ENCODE peak calls at places on chromosomes 2 and 18, in ten cellular contexts. H, T, E, L, D, M, F, Z, G and I are unnamed samples.

GRCh38 chr18:46161721-46162421 is 57.7 kb downstream of the HAUS1 start:
- DNase-seq in H (no peak), T (no peak), E (no peak), L (no peak), D (no peak), M (no peak), F (no peak), Z (no peak), G (no peak), I (no peak)

GRCh38 chr18:45328271-45328670 is 287.0 kb upstream of the SLC14A2 start:
- DNase-seq in H (no peak), T (no peak), E (no peak), L (no peak), D (no peak), M (no peak), F (no peak), Z (no peak), G (no peak), I (no peak)

GRCh38 chr2:155162494-155162893 is 464.0 kb downstream of the KCNJ3 start:
- DNase-seq in H (no peak), T (no peak), E (no peak), L (no peak), D (no peak), M (no peak), F (no peak), Z (no peak), G (no peak), I (no peak)

GRCh38 chr2:1223791-1224190 is 189.5 kb upstream of the TPO start:
- DNase-seq in H (no peak), T (no peak), E (no peak), L (no peak), D (no peak), M (no peak), F (no peak), Z (no peak), G (no peak), I (no peak)

GRCh38 chr2:42979416-42979869 is 187.1 kb upstream of the HAAO start:
- DNase-seq in H (no peak), T (no peak), E (no peak), L (peak), D (no peak), M (no peak), F (no peak), Z (no peak), G (no peak), I (no peak)

GRCh38 chr2:178205853-178206516 is 11.7 kb downstream of the OSBPL6 start:
- DNase-seq in H (no peak), T (peak), E (no peak), L (no peak), D (peak), M (peak), F (no peak), Z (no peak), G (peak), I (peak)

GRCh38 chr2:15704788-15705115 is 113.1 kb downstream of the DDX1 start:
- DNase-seq in H (no peak), T (no peak), E (no peak), L (no peak), D (no peak), M (no peak), F (no peak), Z (no peak), G (no peak), I (no peak)

GRCh38 chr18:63119647-63120046 is 199.9 kb downstream of the BCL2 start:
- DNase-seq in H (no peak), T (peak), E (peak), L (peak), D (peak), M (peak), F (peak), Z (no peak), G (no peak), I (peak)

GRCh38 chr18:8339958-8340357 is 269.3 kb upstream of the RAB12 start:
- DNase-seq in H (no peak), T (no peak), E (no peak), L (no peak), D (no peak), M (no peak), F (no peak), Z (no peak), G (no peak), I (no peak)

GRCh38 chr2:170446078-170446477 is 268.1 kb downstream of the MYO3B start:
- DNase-seq in H (no peak), T (no peak), E (peak), L (peak), D (no peak), M (no peak), F (no peak), Z (peak), G (no peak), I (no peak)

GRCh38 chr2:95759481-95760246 is 167.9 kb downstream of the TRIM43 start:
- DNase-seq in H (no peak), T (no peak), E (no peak), L (no peak), D (no peak), M (no peak), F (no peak), Z (peak), G (no peak), I (no peak)

GRCh38 chr2:173400760-173401159 is 46.1 kb downstream of the CDCA7 start:
- DNase-seq in H (no peak), T (no peak), E (peak), L (peak), D (no peak), M (peak), F (no peak), Z (no peak), G (no peak), I (no peak)

GRCh38 chr2:68762112-68762511 is 27.5 kb downstream of the ARHGAP25 start:
- DNase-seq in H (no peak), T (no peak), E (no peak), L (no peak), D (no peak), M (no peak), F (no peak), Z (no peak), G (no peak), I (no peak)

GRCh38 chr18:24190590-24190989 is 51.7 kb downstream of the CABYR start:
- DNase-seq in H (no peak), T (no peak), E (no peak), L (no peak), D (no peak), M (no peak), F (no peak), Z (no peak), G (peak), I (no peak)

GRCh38 chr2:42924436-42924897 is 132.1 kb upstream of the HAAO start:
- DNase-seq in H (no peak), T (no peak), E (no peak), L (no peak), D (no peak), M (no peak), F (no peak), Z (no peak), G (peak), I (no peak)

GRCh38 chr18:25685088-25685487 is 333.1 kb upstream of the ZNF521 start:
- DNase-seq in H (no peak), T (no peak), E (no peak), L (no peak), D (no peak), M (no peak), F (no peak), Z (no peak), G (no peak), I (no peak)

GRCh38 chr2:142588269-142588668 is 289.2 kb upstream of the KYNU start:
- DNase-seq in H (no peak), T (no peak), E (no peak), L (no peak), D (no peak), M (no peak), F (no peak), Z (no peak), G (no peak), I (no peak)

GRCh38 chr2:64807417-64807816 is 153.7 kb upstream of the SERTAD2 start:
- DNase-seq in H (peak), T (peak), E (peak), L (no peak), D (peak), M (peak), F (no peak), Z (peak), G (peak), I (peak)

GRCh38 chr2:15666776-15667578 is 75.3 kb downstream of the DDX1 start:
- DNase-seq in H (no peak), T (no peak), E (no peak), L (no peak), D (no peak), M (no peak), F (no peak), Z (no peak), G (peak), I (no peak)

GRCh38 chr18:26863921-26864497 is 1.5 kb downstream of the AQP4 start:
- DNase-seq in H (no peak), T (no peak), E (no peak), L (no peak), D (no peak), M (no peak), F (no peak), Z (no peak), G (no peak), I (no peak)

GRCh38 chr2:15673919-15674636 is 82.4 kb downstream of the DDX1 start:
- DNase-seq in H (no peak), T (peak), E (peak), L (peak), D (peak), M (peak), F (no peak), Z (peak), G (no peak), I (no peak)

GRCh38 chr2:105977212-105977611 is 216.9 kb downstream of the UXS1 start:
- DNase-seq in H (no peak), T (peak), E (peak), L (peak), D (peak), M (peak), F (no peak), Z (peak), G (peak), I (peak)

GRCh38 chr2:9388102-9388735 is 35.1 kb downstream of the ITGB1BP1 start:
- DNase-seq in H (no peak), T (no peak), E (no peak), L (peak), D (no peak), M (no peak), F (no peak), Z (no peak), G (no peak), I (peak)

GRCh38 chr2:145158051-145158586 is 638.2 kb upstream of the ZEB2 start:
- DNase-seq in H (no peak), T (peak), E (no peak), L (no peak), D (peak), M (peak), F (no peak), Z (no peak), G (peak), I (peak)

GRCh38 chr2:37816036-37816435 is 109.1 kb upstream of the RMDN2 start:
- DNase-seq in H (no peak), T (no peak), E (no peak), L (no peak), D (no peak), M (no peak), F (no peak), Z (peak), G (no peak), I (no peak)

GRCh38 chr2:112481528-112482228 is at the start of gene TTL:
- DNase-seq in H (peak), T (peak), E (no peak), L (peak), D (peak), M (peak), F (peak), Z (peak), G (peak), I (peak)

GRCh38 chr2:24410976-24411375 is 50.6 kb upstream of the ITSN2 start:
- DNase-seq in H (no peak), T (no peak), E (no peak), L (no peak), D (no peak), M (no peak), F (no peak), Z (no peak), G (no peak), I (no peak)

DNA sequence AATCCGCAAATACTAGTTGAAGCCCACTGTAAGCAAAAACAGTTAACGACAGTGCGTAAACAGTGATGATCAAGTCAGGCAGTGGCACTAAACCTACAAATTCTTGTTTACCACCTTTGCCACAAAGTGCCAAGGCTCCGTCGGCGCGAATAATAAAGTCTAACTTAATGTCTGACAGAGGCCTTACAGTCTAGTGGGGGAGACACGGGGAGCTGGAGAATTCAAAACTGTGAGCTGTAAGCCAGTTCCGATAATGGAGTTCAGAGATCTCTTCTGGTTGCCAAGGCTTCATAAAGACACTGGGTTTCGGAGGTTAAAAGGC is 284 bp upstream of the EXOC6B start:
- DNase-seq in H (no peak), T (no peak), E (no peak), L (no peak), D (no peak), M (no peak), F (no peak), Z (no peak), G (no peak), I (no peak)
- H2AFZ ChIP-seq in H (peak), T (peak), E (peak), L (no peak), D (no peak), M (peak), F (peak), Z (no peak), G (no peak), I (no peak)

GRCh38 chr2:72114693-72115051 is 33.0 kb downstream of the CYP26B1 start:
- DNase-seq in H (no peak), T (no peak), E (no peak), L (no peak), D (no peak), M (peak), F (no peak), Z (no peak), G (no peak), I (peak)

GRCh38 chr2:72116081-72116533 is 31.6 kb downstream of the CYP26B1 start:
- DNase-seq in H (no peak), T (no peak), E (no peak), L (no peak), D (no peak), M (peak), F (peak), Z (no peak), G (no peak), I (peak)

GRCh38 chr2:72113847-72114692 is 33.6 kb downstream of the CYP26B1 start:
- DNase-seq in H (no peak), T (no peak), E (no peak), L (no peak), D (no peak), M (no peak), F (no peak), Z (no peak), G (no peak), I (no peak)

GRCh38 chr2:72117029-72117428 is 30.6 kb downstream of the CYP26B1 start:
- DNase-seq in H (no peak), T (no peak), E (no peak), L (no peak), D (no peak), M (no peak), F (no peak), Z (no peak), G (no peak), I (no peak)

DNA sequence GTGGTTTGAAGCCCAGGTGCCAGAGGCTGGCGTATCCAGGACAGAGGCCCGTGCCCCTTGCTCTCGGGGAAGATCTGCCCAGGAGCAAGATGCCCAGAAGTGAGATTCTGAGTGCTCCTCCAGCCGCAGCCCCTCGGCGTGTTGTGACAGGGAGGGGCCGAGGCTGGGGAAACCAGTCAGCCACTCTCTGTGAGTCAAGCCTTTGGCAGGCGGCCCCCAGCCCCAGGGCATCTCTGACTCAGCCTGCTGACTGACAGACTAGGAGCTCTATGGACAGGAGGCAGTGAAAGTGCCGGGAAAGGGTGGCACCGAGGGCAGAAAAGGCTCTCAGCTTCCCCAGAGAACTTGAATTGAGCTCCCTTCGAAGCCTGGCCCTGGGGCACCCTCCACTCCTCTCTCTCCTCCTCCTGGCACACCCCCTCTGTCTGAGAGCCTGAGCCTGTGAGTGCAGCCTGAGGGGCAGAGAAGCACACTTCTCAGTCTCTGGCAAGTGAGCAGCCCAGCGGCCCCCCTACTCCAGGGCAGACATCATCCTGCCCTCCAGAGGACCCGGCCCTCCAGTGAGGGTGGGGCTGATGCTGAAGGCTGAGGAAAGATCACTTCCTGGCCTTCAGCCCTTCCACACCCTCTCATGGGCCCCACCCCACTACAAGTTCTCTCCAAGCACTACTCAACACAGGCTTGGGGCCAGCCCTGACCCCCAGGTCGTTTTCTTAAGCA is 32.1 kb downstream of the CYP26B1 start:
- DNase-seq in H (no peak), T (peak), E (peak), L (no peak), D (peak), M (peak), F (peak), Z (peak), G (peak), I (peak)
- H2AFZ ChIP-seq in H (no peak), T (peak), E (peak), L (no peak), D (no peak), M (peak), F (no peak), Z (peak), G (peak), I (peak)

GRCh38 chr2:122669627-122670026 is 914.2 kb downstream of the TSN start:
- DNase-seq in H (no peak), T (no peak), E (no peak), L (no peak), D (no peak), M (no peak), F (no peak), Z (peak), G (no peak), I (no peak)

GRCh38 chr2:122660786-122661634 is 905.6 kb downstream of the TSN start:
- DNase-seq in H (no peak), T (no peak), E (no peak), L (no peak), D (no peak), M (no peak), F (peak), Z (no peak), G (peak), I (no peak)

GRCh38 chr2:122663737-122664136 is 908.3 kb downstream of the TSN start:
- DNase-seq in H (no peak), T (no peak), E (no peak), L (no peak), D (no peak), M (no peak), F (no peak), Z (no peak), G (no peak), I (no peak)
- H2AFZ ChIP-seq in H (no peak), T (no peak), E (no peak), L (no peak), D (no peak), M (no peak), F (no peak), Z (no peak), G (no peak), I (no peak)

GRCh38 chr2:47741101-47741500 is 41.8 kb upstream of the MSH6 start:
- DNase-seq in H (no peak), T (no peak), E (no peak), L (no peak), D (no peak), M (no peak), F (no peak), Z (peak), G (no peak), I (no peak)

GRCh38 chr2:47747878-47748277 is 35.1 kb upstream of the MSH6 start:
- DNase-seq in H (no peak), T (no peak), E (no peak), L (no peak), D (no peak), M (no peak), F (no peak), Z (no peak), G (no peak), I (no peak)

GRCh38 chr2:47738331-47738730 is 44.6 kb upstream of the MSH6 start:
- DNase-seq in H (no peak), T (no peak), E (no peak), L (no peak), D (no peak), M (no peak), F (no peak), Z (no peak), G (no peak), I (no peak)

GRCh38 chr2:47741637-47742036 is 41.3 kb upstream of the MSH6 start:
- DNase-seq in H (no peak), T (no peak), E (no peak), L (no peak), D (no peak), M (no peak), F (no peak), Z (no peak), G (no peak), I (no peak)

DNA sequence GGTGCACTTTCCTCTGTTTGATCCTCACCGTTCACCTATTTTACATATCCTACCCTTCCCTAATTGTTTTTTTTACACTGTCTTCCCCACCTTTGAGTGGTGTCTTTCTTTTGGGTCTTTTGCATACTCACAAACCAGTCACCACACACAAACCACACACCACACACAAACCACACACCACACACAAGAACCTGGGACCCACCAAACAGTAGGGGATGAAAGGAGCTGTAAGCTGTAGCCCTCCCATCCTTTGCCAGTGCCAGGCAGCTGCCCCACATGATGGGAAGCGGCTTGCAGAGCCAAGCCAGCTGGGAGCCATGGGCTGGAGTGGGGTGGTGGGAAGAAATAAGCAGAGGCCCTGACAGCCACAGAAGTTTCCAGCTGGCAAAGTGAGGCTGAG is 38.9 kb upstream of the MSH6 start:
- DNase-seq in H (no peak), T (no peak), E (no peak), L (no peak), D (no peak), M (no peak), F (no peak), Z (no peak), G (no peak), I (no peak)
- H2AFZ ChIP-seq in H (no peak), T (no peak), E (no peak), L (no peak), D (no peak), M (no peak), F (no peak), Z (no peak), G (no peak), I (no peak)

GRCh38 chr2:85327757-85328617 is at the start of gene TGOLN2:
- DNase-seq in H (peak), T (peak), E (peak), L (peak), D (peak), M (peak), F (peak), Z (peak), G (peak), I (peak)

GRCh38 chr2:85326946-85327756 is 638 bp downstream of the TGOLN2 start:
- DNase-seq in H (peak), T (peak), E (no peak), L (no peak), D (peak), M (peak), F (peak), Z (no peak), G (peak), I (no peak)

GRCh38 chr2:85324639-85325465 is 2.9 kb downstream of the TGOLN2 start:
- DNase-seq in H (no peak), T (peak), E (no peak), L (peak), D (peak), M (peak), F (no peak), Z (peak), G (peak), I (no peak)

GRCh38 chr2:85325466-85325811 is 2.4 kb downstream of the TGOLN2 start:
- DNase-seq in H (no peak), T (no peak), E (no peak), L (no peak), D (no peak), M (no peak), F (no peak), Z (no peak), G (no peak), I (no peak)

GRCh38 chr2:85326406-85326945 is 1.3 kb downstream of the TGOLN2 start:
- DNase-seq in H (peak), T (peak), E (no peak), L (peak), D (no peak), M (peak), F (no peak), Z (no peak), G (peak), I (no peak)
- H2AFZ ChIP-seq in H (no peak), T (no peak), E (no peak), L (no peak), D (no peak), M (no peak), F (no peak), Z (no peak), G (no peak), I (no peak)